ENCODE peak calls at places on chromosomes 16 and 17, in four cellular contexts. L is HepG2, M is H1, F is HCT116. E is an unnamed sample.

GRCh38 chr16:4207683-4208528 is 34.0 kb downstream of the SRL start:
- DNase-seq in M (no peak), L (no peak), F (no peak), E (no peak)

GRCh38 chr16:27482397-27483082 is 67.2 kb downstream of the GTF3C1 start:
- DNase-seq in F (no peak), M (no peak), L (no peak), E (no peak)

GRCh38 chr17:81217531-81217930 is 5.2 kb downstream of the CEP131 start:
- DNase-seq in M (no peak), F (no peak), L (no peak), E (no peak)

GRCh38 chr17:33651631-33652030 is 358.5 kb upstream of the ASIC2 start:
- DNase-seq in L (no peak), M (no peak), F (no peak), E (no peak)

GRCh38 chr17:68509151-68510057 is 2.8 kb upstream of the PRKAR1A start:
- DNase-seq in L (peak; percentile 77), M (no peak), F (no peak), E (no peak)

GRCh38 chr16:13939821-13940220 is 19.9 kb downstream of the ERCC4 start:
- DNase-seq in F (no peak), M (no peak), L (no peak), E (no peak)

GRCh38 chr16:23949630-23950290 is 114.0 kb downstream of the PRKCB start:
- DNase-seq in M (no peak), F (no peak), L (no peak), E (no peak)

GRCh38 chr17:40323731-40324650 is 15.0 kb downstream of the RARA start:
- DNase-seq in M (no peak), F (no peak), L (no peak), E (no peak)

GRCh38 chr16:4052801-4053662 is 63.2 kb downstream of the ADCY9 start:
- DNase-seq in L (no peak), F (peak; percentile 15), M (no peak), E (no peak)

GRCh38 chr16:85417156-85417860 is 195.8 kb upstream of the GSE1 start:
- DNase-seq in L (no peak), F (no peak), M (peak; percentile 43), E (no peak)

GRCh38 chr16:59170065-59170712 is 436.1 kb upstream of the GOT2 start:
- DNase-seq in F (no peak), L (no peak), M (no peak), E (peak; percentile 69)

GRCh38 chr17:55114283-55114682 is 145.7 kb downstream of the STXBP4 start:
- DNase-seq in M (no peak), F (no peak), L (no peak), E (no peak)

GRCh38 chr17:71273451-71273850 is 847.4 kb upstream of the SOX9 start:
- DNase-seq in M (no peak), L (no peak), F (no peak), E (no peak)

GRCh38 chr17:17423656-17424055 is 53.1 kb upstream of the MED9 start:
- DNase-seq in M (no peak), L (no peak), F (no peak), E (no peak)

GRCh38 chr17:28476076-28476475 is 2.6 kb downstream of the SLC13A2 start:
- DNase-seq in F (no peak), M (no peak), L (no peak), E (no peak)

GRCh38 chr16:24869033-24869432 is 23.3 kb downstream of the SLC5A11 start:
- DNase-seq in F (no peak), M (no peak), L (no peak), E (no peak)

GRCh38 chr16:22786691-22787090 is 27.3 kb upstream of the HS3ST2 start:
- DNase-seq in F (no peak), L (no peak), M (no peak), E (no peak)

GRCh38 chr16:52709286-52709685 is 162.3 kb upstream of the TOX3 start:
- DNase-seq in M (no peak), F (no peak), L (no peak), E (peak; percentile 15)

GRCh38 chr17:15213381-15214087 is 51.6 kb downstream of the PMP22 start:
- DNase-seq in L (no peak), F (no peak), M (no peak), E (peak; percentile 40)

GRCh38 chr16:83912152-83912948 is 13.4 kb downstream of the MLYCD start:
- DNase-seq in L (no peak), M (no peak), F (no peak), E (no peak)

GRCh38 chr16:84477661-84478060 is 26.8 kb downstream of the MEAK7 start:
- DNase-seq in L (no peak), F (no peak), M (peak; percentile 10), E (no peak)

GRCh38 chr16:66714659-66715307 is 18.2 kb upstream of the CMTM4 start:
- DNase-seq in L (no peak), M (no peak), F (no peak), E (no peak)

GRCh38 chr17:37446027-37446426 is 39.3 kb downstream of the TADA2A start:
- DNase-seq in F (peak; percentile 84), L (no peak), M (no peak), E (no peak)

GRCh38 chr17:75619506-75620431 is 13.5 kb upstream of the SMIM5 start:
- DNase-seq in M (peak; percentile 96), L (peak; percentile 39), F (no peak), E (peak; percentile 49)

GRCh38 chr16:21326459-21326858 is 48.4 kb upstream of the CRYM start:
- DNase-seq in L (peak; percentile 73), M (no peak), F (no peak), E (no peak)

GRCh38 chr17:32852811-32853210 is 24.1 kb downstream of the MYO1D start:
- DNase-seq in F (no peak), M (no peak), L (no peak), E (no peak)

GRCh38 chr16:82782715-82783251 is 156.0 kb downstream of the CDH13 start:
- DNase-seq in L (no peak), F (no peak), M (peak; percentile 50), E (peak; percentile 55)

GRCh38 chr17:17801800-17802481 is 34.8 kb downstream of the SREBF1 start:
- DNase-seq in F (no peak), M (no peak), L (no peak), E (no peak)

GRCh38 chr17:62781356-62781755 is 26.8 kb downstream of the MARCHF10 start:
- DNase-seq in F (no peak), L (no peak), M (no peak), E (no peak)

GRCh38 chr16:11211977-11212818 is 43.8 kb downstream of the SOCS1 start:
- DNase-seq in M (no peak), F (no peak), L (no peak), E (no peak)

GRCh38 chr16:3745751-3746355 is 28.5 kb upstream of the TRAP1 start:
- DNase-seq in L (no peak), F (no peak), M (no peak), E (no peak)

GRCh38 chr17:16908282-16908681 is 63.6 kb downstream of the TNFRSF13B start:
- DNase-seq in F (no peak), M (peak; percentile 19), L (no peak), E (no peak)

GRCh38 chr17:15511142-15511541 is 43.7 kb upstream of the CDRT4 start:
- DNase-seq in F (no peak), M (no peak), L (no peak), E (no peak)

GRCh38 chr16:4075534-4075933 is 40.7 kb downstream of the ADCY9 start:
- DNase-seq in F (no peak), M (no peak), L (no peak), E (no peak)

GRCh38 chr16:30018731-30019158 is 4.3 kb upstream of the C16orf92 start:
- DNase-seq in L (no peak), F (no peak), M (no peak), E (no peak)

GRCh38 chr16:71894229-71894920 is 956 bp upstream of the IST1 start:
- DNase-seq in L (peak; percentile 56), M (peak; percentile 68), F (peak; percentile 43), E (peak; percentile 58)

GRCh38 chr16:306911-307370 is 24.0 kb downstream of the PDIA2 start:
- DNase-seq in M (no peak), L (no peak), F (no peak), E (no peak)

GRCh38 chr17:13036776-13037175 is 18.9 kb upstream of the ELAC2 start:
- DNase-seq in L (no peak), M (no peak), F (no peak), E (no peak)

GRCh38 chr17:60534613-60535157 is 8.6 kb upstream of the APPBP2 start:
- DNase-seq in F (no peak), M (no peak), L (no peak), E (no peak)

GRCh38 chr17:1651559-1651844 is 1.8 kb upstream of the RILP start:
- DNase-seq in F (no peak), M (no peak), L (no peak), E (no peak)

GRCh38 chr17:1648582-1649115 is 1.0 kb downstream of the RILP start:
- DNase-seq in F (peak; percentile 89), L (peak; percentile 83), M (peak; percentile 96), E (peak; percentile 85)

GRCh38 chr17:1650731-1651558 is 1.3 kb upstream of the RILP start:
- DNase-seq in F (no peak), L (no peak), M (no peak), E (no peak)

GRCh38 chr17:1649116-1649843 is 386 bp downstream of the RILP start:
- DNase-seq in F (peak; percentile 28), M (peak; percentile 88), L (peak; percentile 64), E (peak; percentile 32)

GRCh38 chr17:1649844-1650409 is at the start of gene RILP:
- DNase-seq in L (peak; percentile 89), M (peak; percentile 70), F (peak; percentile 24), E (no peak)
- TF ChIP-seq YY1 in L (no peak), M (no peak), F (no peak), E (no peak)

GRCh38 chr17:77929871-77930436 is 28.5 kb upstream of the TNRC6C start:
- DNase-seq in L (no peak), F (no peak), M (no peak), E (no peak)

GRCh38 chr17:77928519-77929179 is 29.9 kb upstream of the TNRC6C start:
- DNase-seq in L (no peak), M (no peak), F (no peak), E (no peak)

GRCh38 chr17:77933777-77934398 is 24.6 kb upstream of the TNRC6C start:
- DNase-seq in M (no peak), L (no peak), F (no peak), E (peak; percentile 63)

GRCh38 chr17:77929180-77929564 is 29.3 kb upstream of the TNRC6C start:
- DNase-seq in F (no peak), L (no peak), M (no peak), E (no peak)

GRCh38 chr17:77930780-77931768 is 27.4 kb upstream of the TNRC6C start:
- DNase-seq in M (no peak), L (no peak), F (no peak), E (no peak)
- H3K4me1 ChIP-seq in M (peaks cover 31% of the 10 kb centered on the region), L (peaks cover 15% of the 10 kb centered on the region), F (no peaks in the 10 kb centered on the region), E (peaks cover 12% of the 10 kb centered on the region)

GRCh38 chr16:49723310-49723709 is 132.6 kb downstream of the ZNF423 start:
- DNase-seq in F (no peak), L (no peak), M (no peak), E (no peak)
- TF ChIP-seq YY1 in F (no peak), L (no peak), M (no peak), E (no peak)

DNA sequence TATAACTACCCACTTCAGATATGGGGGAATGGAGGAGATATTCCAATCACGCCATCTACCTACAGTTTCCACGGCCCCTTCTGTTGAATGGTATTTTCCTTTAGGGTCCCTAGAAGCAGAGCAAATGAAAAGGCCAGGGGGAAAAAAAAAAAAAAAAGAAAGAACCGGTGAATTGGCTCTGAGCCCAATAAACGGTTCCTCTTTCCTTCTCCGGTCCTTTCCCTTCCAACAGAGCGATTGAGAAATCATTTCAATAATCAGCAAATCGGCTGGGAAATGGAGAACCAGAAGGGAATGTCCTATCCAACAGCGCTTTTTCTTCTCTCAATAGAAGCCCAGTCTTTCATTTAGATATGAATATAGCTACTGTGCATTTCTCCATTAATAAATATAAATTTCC is 26.8 kb upstream of the HOXB13 start:
- DNase-seq in F (no peak), M (no peak), L (no peak), E (no peak)
- H3K4me1 ChIP-seq in F (no peaks in the 10 kb centered on the region), M (no peaks in the 10 kb centered on the region), L (no peaks in the 10 kb centered on the region), E (peaks cover 6% of the 10 kb centered on the region)